ENCODE peak calls at places on chromosomes 4 and X, in ten cellular contexts. One of them, this sample, is unnamed.

GRCh38 chr4:1720163-1720983 is 750 bp downstream of the TMEM129 start:
- DNase-seq in pancreas: peak; percentile 55
- DNase-seq in brain microvascular endothelial cell: no peak
- DNase-seq in suprapubic skin: no peak
- DNase-seq in spleen: peak; percentile 95
- DNase-seq in tibial artery: no peak
- DNase-seq in SK-N-SH: peak; percentile 74
- DNase-seq in stomach: peak; percentile 58
- DNase-seq in astrocyte: no peak
- DNase-seq in heart left ventricle: peak; percentile 69
- DNase-seq in this sample: no peak

GRCh38 chrX:110146521-110146920 is 143.6 kb downstream of the TMEM164 start:
- DNase-seq in pancreas: peak; percentile 9
- DNase-seq in brain microvascular endothelial cell: peak; percentile 15
- DNase-seq in suprapubic skin: no peak
- DNase-seq in spleen: no peak
- DNase-seq in tibial artery: no peak
- DNase-seq in SK-N-SH: peak; percentile 55
- DNase-seq in stomach: no peak
- DNase-seq in astrocyte: no peak
- DNase-seq in heart left ventricle: no peak
- DNase-seq in this sample: no peak

GRCh38 chr4:123415977-123416376 is 19.4 kb downstream of the SPRY1 start:
- DNase-seq in pancreas: no peak
- DNase-seq in brain microvascular endothelial cell: peak; percentile 48
- DNase-seq in suprapubic skin: no peak
- DNase-seq in spleen: no peak
- DNase-seq in tibial artery: no peak
- DNase-seq in SK-N-SH: no peak
- DNase-seq in stomach: no peak
- DNase-seq in astrocyte: peak; percentile 76
- DNase-seq in heart left ventricle: no peak
- DNase-seq in this sample: no peak

GRCh38 chr4:151218343-151218742 is 58.6 kb upstream of the PRSS48 start:
- DNase-seq in pancreas: no peak
- DNase-seq in brain microvascular endothelial cell: peak; percentile 31
- DNase-seq in suprapubic skin: no peak
- DNase-seq in spleen: no peak
- DNase-seq in tibial artery: no peak
- DNase-seq in SK-N-SH: no peak
- DNase-seq in stomach: no peak
- DNase-seq in astrocyte: peak; percentile 34
- DNase-seq in heart left ventricle: no peak
- DNase-seq in this sample: no peak

GRCh38 chrX:19592952-19593351 is 77.6 kb upstream of the MAP3K15 start:
- DNase-seq in pancreas: no peak
- DNase-seq in brain microvascular endothelial cell: no peak
- DNase-seq in suprapubic skin: no peak
- DNase-seq in spleen: no peak
- DNase-seq in tibial artery: no peak
- DNase-seq in SK-N-SH: no peak
- DNase-seq in stomach: no peak
- DNase-seq in astrocyte: no peak
- DNase-seq in heart left ventricle: no peak
- DNase-seq in this sample: no peak

GRCh38 chrX:48689143-48689920 is 5.7 kb downstream of the WAS start:
- DNase-seq in pancreas: no peak
- DNase-seq in brain microvascular endothelial cell: no peak
- DNase-seq in suprapubic skin: no peak
- DNase-seq in spleen: peak; percentile 63
- DNase-seq in tibial artery: no peak
- DNase-seq in SK-N-SH: no peak
- DNase-seq in stomach: no peak
- DNase-seq in astrocyte: no peak
- DNase-seq in heart left ventricle: no peak
- DNase-seq in this sample: no peak

GRCh38 chr4:111601671-111602070 is 543.6 kb upstream of the FAM241A start:
- DNase-seq in pancreas: no peak
- DNase-seq in brain microvascular endothelial cell: no peak
- DNase-seq in suprapubic skin: no peak
- DNase-seq in spleen: no peak
- DNase-seq in tibial artery: no peak
- DNase-seq in SK-N-SH: no peak
- DNase-seq in stomach: no peak
- DNase-seq in astrocyte: no peak
- DNase-seq in heart left ventricle: no peak
- DNase-seq in this sample: no peak

GRCh38 chrX:156008915-156009314 is 11.4 kb downstream of the IL9R start:
- DNase-seq in pancreas: no peak
- DNase-seq in brain microvascular endothelial cell: no peak
- DNase-seq in suprapubic skin: no peak
- DNase-seq in spleen: no peak
- DNase-seq in tibial artery: no peak
- DNase-seq in SK-N-SH: no peak
- DNase-seq in stomach: no peak
- DNase-seq in astrocyte: no peak
- DNase-seq in heart left ventricle: no peak
- DNase-seq in this sample: no peak

GRCh38 chr4:75895744-75896314 is 6.4 kb downstream of the PPEF2 start:
- DNase-seq in pancreas: no peak
- DNase-seq in brain microvascular endothelial cell: no peak
- DNase-seq in suprapubic skin: no peak
- DNase-seq in spleen: no peak
- DNase-seq in tibial artery: no peak
- DNase-seq in SK-N-SH: peak; percentile 50
- DNase-seq in stomach: no peak
- DNase-seq in astrocyte: no peak
- DNase-seq in heart left ventricle: no peak
- DNase-seq in this sample: no peak

GRCh38 chrX:110852180-110852579 is 56.6 kb upstream of the CHRDL1 start:
- DNase-seq in pancreas: no peak
- DNase-seq in brain microvascular endothelial cell: no peak
- DNase-seq in suprapubic skin: no peak
- DNase-seq in spleen: no peak
- DNase-seq in tibial artery: no peak
- DNase-seq in SK-N-SH: peak; percentile 42
- DNase-seq in stomach: no peak
- DNase-seq in astrocyte: no peak
- DNase-seq in heart left ventricle: no peak
- DNase-seq in this sample: no peak

GRCh38 chr4:105765690-105766407 is 57.3 kb downstream of the GSTCD start:
- DNase-seq in pancreas: no peak
- DNase-seq in brain microvascular endothelial cell: peak; percentile 95
- DNase-seq in suprapubic skin: no peak
- DNase-seq in spleen: no peak
- DNase-seq in tibial artery: no peak
- DNase-seq in SK-N-SH: no peak
- DNase-seq in stomach: no peak
- DNase-seq in astrocyte: peak; percentile 93
- DNase-seq in heart left ventricle: peak; percentile 52
- DNase-seq in this sample: no peak

GRCh38 chr4:127162741-127163140 is 470.0 kb upstream of the INTU start:
- DNase-seq in pancreas: no peak
- DNase-seq in brain microvascular endothelial cell: peak; percentile 21
- DNase-seq in suprapubic skin: no peak
- DNase-seq in spleen: no peak
- DNase-seq in tibial artery: no peak
- DNase-seq in SK-N-SH: no peak
- DNase-seq in stomach: no peak
- DNase-seq in astrocyte: peak; percentile 60
- DNase-seq in heart left ventricle: no peak
- DNase-seq in this sample: no peak

GRCh38 chrX:38882894-38883620 is 81.8 kb downstream of the MID1IP1 start:
- DNase-seq in pancreas: peak; percentile 30
- DNase-seq in brain microvascular endothelial cell: peak; percentile 60
- DNase-seq in suprapubic skin: no peak
- DNase-seq in spleen: no peak
- DNase-seq in tibial artery: no peak
- DNase-seq in SK-N-SH: no peak
- DNase-seq in stomach: peak; percentile 36
- DNase-seq in astrocyte: peak; percentile 94
- DNase-seq in heart left ventricle: no peak
- DNase-seq in this sample: no peak

GRCh38 chr4:85681194-85681803 is 206.3 kb downstream of the ARHGAP24 start:
- DNase-seq in pancreas: no peak
- DNase-seq in brain microvascular endothelial cell: peak; percentile 74
- DNase-seq in suprapubic skin: peak; percentile 65
- DNase-seq in spleen: no peak
- DNase-seq in tibial artery: peak; percentile 68
- DNase-seq in SK-N-SH: no peak
- DNase-seq in stomach: no peak
- DNase-seq in astrocyte: peak; percentile 98
- DNase-seq in heart left ventricle: peak; percentile 31
- DNase-seq in this sample: no peak

GRCh38 chr4:67892905-67893304 is 9.1 kb upstream of the TMPRSS11D start:
- DNase-seq in pancreas: no peak
- DNase-seq in brain microvascular endothelial cell: no peak
- DNase-seq in suprapubic skin: no peak
- DNase-seq in spleen: no peak
- DNase-seq in tibial artery: no peak
- DNase-seq in SK-N-SH: no peak
- DNase-seq in stomach: no peak
- DNase-seq in astrocyte: no peak
- DNase-seq in heart left ventricle: no peak
- DNase-seq in this sample: no peak
- TF ChIP-seq CTCF in pancreas: no peak
- TF ChIP-seq CTCF in brain microvascular endothelial cell: peak; percentile 41
- TF ChIP-seq CTCF in suprapubic skin: no peak
- TF ChIP-seq CTCF in spleen: no peak
- TF ChIP-seq CTCF in tibial artery: no peak
- TF ChIP-seq CTCF in SK-N-SH: peak; percentile 28
- TF ChIP-seq CTCF in stomach: no peak
- TF ChIP-seq CTCF in astrocyte: no peak
- TF ChIP-seq CTCF in heart left ventricle: no peak
- TF ChIP-seq CTCF in this sample: no peak

GRCh38 chr4:67702166-67702565 is 1.2 kb upstream of the UBA6 start:
- DNase-seq in pancreas: no peak
- DNase-seq in brain microvascular endothelial cell: no peak
- DNase-seq in suprapubic skin: no peak
- DNase-seq in spleen: no peak
- DNase-seq in tibial artery: no peak
- DNase-seq in SK-N-SH: no peak
- DNase-seq in stomach: no peak
- DNase-seq in astrocyte: no peak
- DNase-seq in heart left ventricle: no peak
- DNase-seq in this sample: no peak
- H3K4me3 ChIP-seq in pancreas: no peak overlapping the region
- H3K4me3 ChIP-seq in brain microvascular endothelial cell: peak overlapping the region; percentile 82
- H3K4me3 ChIP-seq in suprapubic skin: peak overlapping the region; percentile 97
- H3K4me3 ChIP-seq in spleen: no peak overlapping the region
- H3K4me3 ChIP-seq in tibial artery: no peak overlapping the region
- H3K4me3 ChIP-seq in SK-N-SH: peak overlapping the region; percentile 86
- H3K4me3 ChIP-seq in stomach: no peak overlapping the region
- H3K4me3 ChIP-seq in astrocyte: peak overlapping the region; percentile 94
- H3K4me3 ChIP-seq in heart left ventricle: peak overlapping the region; percentile 73
- H3K4me3 ChIP-seq in this sample: peak overlapping the region; percentile 86

DNA sequence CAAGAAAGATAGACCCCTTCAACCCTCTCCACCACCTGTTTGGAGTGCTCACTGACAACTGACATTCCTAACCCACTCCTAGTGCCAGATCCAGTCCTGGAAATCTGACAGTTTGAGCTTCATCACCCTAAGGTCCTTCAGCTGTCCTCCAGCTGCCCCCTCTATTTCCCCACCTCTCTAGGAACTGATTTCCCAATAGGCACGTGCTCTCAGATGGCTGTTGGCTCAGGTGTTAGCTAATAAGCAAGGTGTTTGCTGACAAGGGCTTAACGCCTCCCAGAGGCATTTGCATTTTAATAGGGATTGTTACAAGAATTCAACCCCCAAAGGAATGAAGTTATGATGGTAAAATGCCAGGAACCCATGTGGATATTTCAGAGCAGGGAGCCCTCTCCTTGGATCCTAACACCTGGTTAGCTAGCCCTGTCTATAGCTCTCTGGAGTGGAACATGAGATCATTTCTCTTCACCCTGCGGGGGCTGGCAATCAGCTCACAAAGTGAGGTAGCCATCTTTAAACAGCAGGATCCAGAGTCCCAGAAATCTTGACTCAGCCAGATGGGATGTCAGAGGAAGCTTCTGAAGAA is 348.5 kb upstream of the SFRP2 start:
- DNase-seq in pancreas: no peak
- DNase-seq in brain microvascular endothelial cell: no peak
- DNase-seq in suprapubic skin: no peak
- DNase-seq in spleen: no peak
- DNase-seq in tibial artery: no peak
- DNase-seq in SK-N-SH: no peak
- DNase-seq in stomach: no peak
- DNase-seq in astrocyte: no peak
- DNase-seq in heart left ventricle: no peak
- DNase-seq in this sample: no peak
- H3K27ac ChIP-seq in pancreas: no peak overlapping the region
- H3K27ac ChIP-seq in brain microvascular endothelial cell: no peak overlapping the region
- H3K27ac ChIP-seq in suprapubic skin: no peak overlapping the region
- H3K27ac ChIP-seq in spleen: no peak overlapping the region
- H3K27ac ChIP-seq in tibial artery: no peak overlapping the region
- H3K27ac ChIP-seq in SK-N-SH: no peak overlapping the region
- H3K27ac ChIP-seq in stomach: no peak overlapping the region
- H3K27ac ChIP-seq in astrocyte: no peak overlapping the region
- H3K27ac ChIP-seq in heart left ventricle: no peak overlapping the region
- H3K27ac ChIP-seq in this sample: no peak overlapping the region

DNA sequence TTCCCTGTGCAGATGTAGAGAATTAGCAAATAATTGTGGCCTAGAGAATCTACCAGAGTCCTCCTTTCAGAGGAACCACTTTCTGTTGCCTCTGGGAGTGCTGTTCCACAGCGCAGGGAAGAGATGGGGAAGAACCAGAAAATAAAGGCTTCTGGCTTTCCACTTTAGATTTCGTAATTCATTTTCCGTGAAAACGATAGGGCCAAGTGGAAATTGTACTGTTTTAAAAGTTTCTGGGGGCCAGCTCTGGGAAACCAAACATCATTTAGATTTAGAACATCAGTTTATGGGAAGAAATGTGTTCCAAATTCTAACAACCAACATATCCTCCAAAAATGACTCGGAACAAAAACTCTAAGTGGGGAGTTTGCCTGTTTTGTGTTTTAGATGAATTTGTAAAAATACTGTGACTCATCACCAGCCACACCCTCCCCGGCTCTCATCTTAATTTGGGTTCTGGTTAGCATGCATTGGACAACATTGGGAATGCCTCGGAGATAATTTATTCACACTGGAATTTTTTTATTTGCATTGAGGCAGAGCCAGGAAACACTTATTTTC is 65.2 kb upstream of the LNX1 start:
- DNase-seq in pancreas: no peak
- DNase-seq in brain microvascular endothelial cell: no peak
- DNase-seq in suprapubic skin: no peak
- DNase-seq in spleen: no peak
- DNase-seq in tibial artery: no peak
- DNase-seq in SK-N-SH: no peak
- DNase-seq in stomach: no peak
- DNase-seq in astrocyte: peak; percentile 8
- DNase-seq in heart left ventricle: no peak
- DNase-seq in this sample: no peak
- TF ChIP-seq CTCF in pancreas: no peak
- TF ChIP-seq CTCF in brain microvascular endothelial cell: peak; percentile 74
- TF ChIP-seq CTCF in suprapubic skin: peak; percentile 54
- TF ChIP-seq CTCF in spleen: no peak
- TF ChIP-seq CTCF in tibial artery: peak; percentile 46
- TF ChIP-seq CTCF in SK-N-SH: peak; percentile 49
- TF ChIP-seq CTCF in stomach: no peak
- TF ChIP-seq CTCF in astrocyte: peak; percentile 40
- TF ChIP-seq CTCF in heart left ventricle: peak; percentile 60
- TF ChIP-seq CTCF in this sample: peak; percentile 27

GRCh38 chr4:55284331-55284730 is 61.7 kb upstream of the SRD5A3 start:
- DNase-seq in pancreas: no peak
- DNase-seq in brain microvascular endothelial cell: no peak
- DNase-seq in suprapubic skin: no peak
- DNase-seq in spleen: no peak
- DNase-seq in tibial artery: no peak
- DNase-seq in SK-N-SH: no peak
- DNase-seq in stomach: no peak
- DNase-seq in astrocyte: no peak
- DNase-seq in heart left ventricle: no peak
- DNase-seq in this sample: no peak
- H3K4me3 ChIP-seq in pancreas: no peak overlapping the region
- H3K4me3 ChIP-seq in brain microvascular endothelial cell: no peak overlapping the region
- H3K4me3 ChIP-seq in suprapubic skin: no peak overlapping the region
- H3K4me3 ChIP-seq in spleen: no peak overlapping the region
- H3K4me3 ChIP-seq in tibial artery: no peak overlapping the region
- H3K4me3 ChIP-seq in SK-N-SH: no peak overlapping the region
- H3K4me3 ChIP-seq in stomach: no peak overlapping the region
- H3K4me3 ChIP-seq in astrocyte: no peak overlapping the region
- H3K4me3 ChIP-seq in heart left ventricle: no peak overlapping the region
- H3K4me3 ChIP-seq in this sample: no peak overlapping the region